ENCODE peak calls at places on chromosomes 11 and 22, in ten cellular contexts. O is nephron progenitor cell, E is Panc1, N is colonic mucosa, F is retinal pigment epithelial cell, W is left ventricle myocardium inferior, D is HFFc6, A is bronchial epithelial cell, Q is SK-N-SH, P is prostate gland. C is an unnamed sample.
A peak's percentile ranks its signal among the peaks of the same experiment; 100 is the strongest.

GRCh38 chr11:134542401-134543143 is 130.5 kb upstream of the B3GAT1 start:
- DNase-seq in Q (no peak), E (no peak), O (no peak), W (no peak), P (no peak), F (no peak), N (peak; percentile 68), A (peak; percentile 31), D (no peak), C (no peak)

GRCh38 chr11:69540118-69541000 is 58.9 kb downstream of the LINC01488 start:
- DNase-seq in F (no peak), O (peak; percentile 30), D (no peak), E (no peak), P (no peak), A (no peak), W (peak; percentile 54), N (no peak), Q (peak; percentile 69), C (no peak)

GRCh38 chr11:64638017-64638664 is 47.1 kb downstream of the SLC22A12 start:
- DNase-seq in P (no peak), Q (peak; percentile 95), W (no peak), A (no peak), D (no peak), N (peak; percentile 71), E (no peak), F (no peak), O (peak; percentile 83), C (no peak)

GRCh38 chr11:26599421-26599820 is 27.4 kb upstream of the MUC15 start:
- DNase-seq in Q (no peak), P (no peak), A (peak; percentile 74), O (no peak), D (no peak), N (no peak), F (no peak), E (no peak), W (no peak), C (no peak)

GRCh38 chr22:24510694-24511625 is 15.8 kb downstream of the UPB1 start:
- DNase-seq in N (peak; percentile 55), F (no peak), E (no peak), Q (no peak), W (peak; percentile 25), P (no peak), A (peak; percentile 29), D (peak; percentile 13), O (no peak), C (no peak)

GRCh38 chr11:120674537-120674936 is 163.0 kb downstream of the GRIK4 start:
- DNase-seq in F (no peak), W (no peak), O (no peak), E (no peak), D (no peak), A (no peak), N (no peak), P (no peak), Q (no peak), C (no peak)

GRCh38 chr22:31496735-31497146 is 405 bp downstream of the SFI1 start:
- DNase-seq in N (peak; percentile 54), O (peak; percentile 35), W (no peak), A (no peak), E (no peak), P (no peak), D (no peak), F (no peak), Q (no peak), C (no peak)

GRCh38 chr11:94597896-94598295 is 30.7 kb downstream of the PIWIL4 start:
- DNase-seq in O (no peak), E (no peak), W (no peak), N (no peak), F (no peak), P (no peak), Q (no peak), D (no peak), A (peak; percentile 8), C (no peak)

GRCh38 chr11:36453678-36454077 is 56.4 kb downstream of the TRAF6 start:
- DNase-seq in E (no peak), P (no peak), F (no peak), A (peak; percentile 84), W (no peak), N (peak; percentile 76), Q (no peak), O (no peak), D (no peak), C (no peak)

GRCh38 chr11:62988281-62988680 is 3.5 kb upstream of the SLC22A6 start:
- DNase-seq in F (no peak), N (no peak), D (no peak), P (no peak), A (no peak), W (no peak), O (no peak), Q (no peak), E (no peak), C (no peak)

GRCh38 chr11:100682247-100682969 is 4.7 kb upstream of the ARHGAP42 start:
- DNase-seq in W (no peak), Q (no peak), O (no peak), A (peak; percentile 30), E (no peak), P (no peak), F (no peak), N (no peak), D (peak; percentile 28), C (no peak)

GRCh38 chr11:3153291-3153861 is 11.7 kb downstream of the OSBPL5 start:
- DNase-seq in E (no peak), A (no peak), D (peak; percentile 72), N (no peak), F (no peak), O (no peak), P (no peak), Q (no peak), W (peak; percentile 74), C (no peak)

GRCh38 chr11:47388697-47389576 is 10.6 kb upstream of the SPI1 start:
- DNase-seq in E (no peak), D (no peak), P (peak; percentile 78), Q (no peak), F (no peak), N (no peak), A (peak; percentile 68), W (no peak), O (no peak), C (no peak)

GRCh38 chr11:122751298-122752070 is 86.8 kb upstream of the CRTAM start:
- DNase-seq in P (no peak), D (peak; percentile 33), F (no peak), E (no peak), Q (peak; percentile 77), W (no peak), O (no peak), A (no peak), N (no peak), C (no peak)

GRCh38 chr22:27962268-27963191 is 43.5 kb upstream of the PITPNB start:
- DNase-seq in W (no peak), E (no peak), F (no peak), O (no peak), A (no peak), N (no peak), D (no peak), P (no peak), Q (no peak), C (no peak)

GRCh38 chr11:131744847-131745246 is 374.4 kb downstream of the NTM start:
- DNase-seq in A (peak; percentile 27), F (no peak), P (no peak), D (peak; percentile 54), N (no peak), E (no peak), O (no peak), W (no peak), Q (no peak), C (no peak)

GRCh38 chr22:26977741-26978140 is 320.4 kb downstream of the MIAT start:
- DNase-seq in P (no peak), Q (no peak), W (no peak), N (no peak), O (peak; percentile 16), F (no peak), A (no peak), E (no peak), D (no peak), C (no peak)

GRCh38 chr11:46346886-46347636 is at the start of gene DGKZ:
- DNase-seq in Q (peak; percentile 100), D (peak; percentile 66), P (peak; percentile 87), A (peak; percentile 60), E (no peak), O (peak; percentile 92), F (no peak), W (peak; percentile 86), N (peak; percentile 81), C (peak; percentile 99)
- TF ChIP-seq CTCF in Q (peak; percentile 53), D (peak; percentile 81), P (peak; percentile 95), A (peak; percentile 59), E (peak; percentile 99), O (peak; percentile 43), F (peak; percentile 36), W (peak; percentile 87), N (peak; percentile 54), C (no peak)

GRCh38 chr11:85809881-85810280 is 1.1 kb downstream of the SYTL2 start:
- DNase-seq in A (no peak), E (no peak), O (peak; percentile 33), F (no peak), P (no peak), N (peak; percentile 58), D (peak; percentile 29), Q (peak; percentile 64), W (no peak), C (no peak)
- TF ChIP-seq CTCF in A (peak; percentile 11), E (peak; percentile 80), O (no peak), F (peak; percentile 40), P (no peak), N (no peak), D (peak; percentile 45), Q (peak; percentile 46), W (no peak), C (no peak)

GRCh38 chr11:59503276-59503675 is at the start of gene OR4D11:
- DNase-seq in D (no peak), O (no peak), P (no peak), N (no peak), E (no peak), Q (no peak), W (no peak), A (no peak), F (no peak), C (no peak)
- TF ChIP-seq CTCF in D (no peak), O (no peak), P (no peak), N (no peak), E (no peak), Q (no peak), W (no peak), A (no peak), F (no peak), C (no peak)

GRCh38 chr11:110478410-110478809 is 48.7 kb downstream of the FDX1 start:
- DNase-seq in P (no peak), D (no peak), F (no peak), E (no peak), N (no peak), W (no peak), A (no peak), Q (no peak), O (peak; percentile 48), C (no peak)
- TF ChIP-seq CTCF in P (no peak), D (peak; percentile 43), F (peak; percentile 35), E (peak; percentile 43), N (no peak), W (no peak), A (peak; percentile 10), Q (peak; percentile 33), O (peak; percentile 41), C (no peak)

DNA sequence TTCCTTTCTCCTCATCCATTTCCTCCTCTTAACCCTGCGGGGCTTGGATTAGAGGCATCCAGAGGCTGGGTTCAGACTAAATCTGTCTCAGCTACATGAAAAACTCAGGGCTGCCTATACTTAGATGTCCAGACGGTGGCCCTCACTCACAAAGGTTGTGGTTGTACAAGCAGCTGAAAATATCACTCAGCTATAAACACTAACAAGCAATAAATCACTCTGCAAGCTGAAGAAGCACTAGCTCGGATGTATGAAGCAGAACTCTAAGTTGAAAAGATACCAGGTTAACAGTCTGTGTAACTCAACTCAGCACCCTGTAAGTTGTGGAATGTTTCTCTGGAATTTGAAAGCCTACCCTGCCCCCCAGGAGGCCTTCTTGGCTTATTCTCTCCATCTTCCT is 82.9 kb downstream of the EXT2 start:
- DNase-seq in P (no peak), A (no peak), Q (no peak), F (no peak), W (no peak), E (no peak), O (no peak), D (peak; percentile 71), N (no peak), C (no peak)
- TF ChIP-seq CTCF in P (no peak), A (no peak), Q (no peak), F (peak; percentile 25), W (peak; percentile 35), E (no peak), O (no peak), D (peak; percentile 46), N (no peak), C (no peak)